ENCODE peak calls at places on chromosomes 2 and 18, in six cellular contexts. One of them, this sample, is unnamed. For H3K27me3, the result is how much of the 10 kb centered on the place peaks cover.

GRCh38 chr2:25276569-25277465 is 64.9 kb downstream of the DNMT3A start:
- DNase-seq in neural progenitor cell: peak
- DNase-seq in hepatocyte: peak
- DNase-seq in MM.1S: peak
- DNase-seq in SK-N-SH: peak
- DNase-seq in HCT116: no peak
- DNase-seq in this sample: no peak

GRCh38 chr2:109370399-109370990 is 241.5 kb downstream of the SH3RF3 start:
- DNase-seq in MM.1S: no peak
- DNase-seq in neural progenitor cell: no peak
- DNase-seq in SK-N-SH: no peak
- DNase-seq in hepatocyte: no peak
- DNase-seq in HCT116: no peak
- DNase-seq in this sample: no peak

GRCh38 chr2:209189893-209190292 is 234.0 kb upstream of the MAP2 start:
- DNase-seq in SK-N-SH: no peak
- DNase-seq in hepatocyte: no peak
- DNase-seq in HCT116: no peak
- DNase-seq in MM.1S: peak
- DNase-seq in neural progenitor cell: no peak
- DNase-seq in this sample: no peak

GRCh38 chr2:28717339-28717758 is 34.3 kb upstream of the PPP1CB start:
- DNase-seq in MM.1S: no peak
- DNase-seq in HCT116: peak
- DNase-seq in SK-N-SH: no peak
- DNase-seq in neural progenitor cell: no peak
- DNase-seq in hepatocyte: peak
- DNase-seq in this sample: peak

GRCh38 chr2:135909976-135910375 is 33.7 kb upstream of the MCM6 start:
- DNase-seq in HCT116: no peak
- DNase-seq in neural progenitor cell: no peak
- DNase-seq in SK-N-SH: no peak
- DNase-seq in MM.1S: no peak
- DNase-seq in hepatocyte: no peak
- DNase-seq in this sample: peak

GRCh38 chr18:70380915-70381896 is 92.4 kb downstream of the SOCS6 start:
- DNase-seq in neural progenitor cell: peak
- DNase-seq in HCT116: no peak
- DNase-seq in SK-N-SH: no peak
- DNase-seq in MM.1S: no peak
- DNase-seq in hepatocyte: peak
- DNase-seq in this sample: no peak

GRCh38 chr2:33304032-33304864 is 172.2 kb upstream of the RASGRP3 start:
- DNase-seq in hepatocyte: peak
- DNase-seq in neural progenitor cell: no peak
- DNase-seq in MM.1S: no peak
- DNase-seq in SK-N-SH: no peak
- DNase-seq in HCT116: peak
- DNase-seq in this sample: no peak

GRCh38 chr2:220373878-220374277 is 746.4 kb downstream of the SLC4A3 start:
- DNase-seq in hepatocyte: no peak
- DNase-seq in HCT116: no peak
- DNase-seq in SK-N-SH: no peak
- DNase-seq in neural progenitor cell: no peak
- DNase-seq in MM.1S: no peak
- DNase-seq in this sample: peak

GRCh38 chr2:185785851-185786473 is 47.4 kb downstream of the FSIP2 start:
- DNase-seq in neural progenitor cell: no peak
- DNase-seq in MM.1S: no peak
- DNase-seq in hepatocyte: no peak
- DNase-seq in HCT116: no peak
- DNase-seq in SK-N-SH: no peak
- DNase-seq in this sample: peak

GRCh38 chr18:70373062-70373519 is 84.2 kb downstream of the SOCS6 start:
- DNase-seq in HCT116: peak
- DNase-seq in SK-N-SH: no peak
- DNase-seq in neural progenitor cell: no peak
- DNase-seq in hepatocyte: peak
- DNase-seq in MM.1S: no peak
- DNase-seq in this sample: peak

GRCh38 chr2:108869542-108869941 is 83.0 kb downstream of the CCDC138 start:
- DNase-seq in SK-N-SH: no peak
- DNase-seq in neural progenitor cell: no peak
- DNase-seq in hepatocyte: no peak
- DNase-seq in MM.1S: no peak
- DNase-seq in HCT116: no peak
- DNase-seq in this sample: no peak

GRCh38 chr18:13420969-13421686 is 202.6 kb downstream of the LDLRAD4 start:
- DNase-seq in neural progenitor cell: no peak
- DNase-seq in HCT116: no peak
- DNase-seq in hepatocyte: no peak
- DNase-seq in SK-N-SH: no peak
- DNase-seq in MM.1S: no peak
- DNase-seq in this sample: no peak

GRCh38 chr2:1517786-1518500 is 104.7 kb downstream of the TPO start:
- DNase-seq in neural progenitor cell: no peak
- DNase-seq in MM.1S: no peak
- DNase-seq in SK-N-SH: no peak
- DNase-seq in HCT116: no peak
- DNase-seq in hepatocyte: no peak
- DNase-seq in this sample: no peak

GRCh38 chr18:4068552-4069158 is 386.5 kb downstream of the DLGAP1 start:
- DNase-seq in SK-N-SH: peak
- DNase-seq in HCT116: peak
- DNase-seq in MM.1S: peak
- DNase-seq in neural progenitor cell: peak
- DNase-seq in hepatocyte: peak
- DNase-seq in this sample: peak

GRCh38 chr2:234286118-234286598 is 210.7 kb downstream of the ARL4C start:
- DNase-seq in SK-N-SH: no peak
- DNase-seq in neural progenitor cell: no peak
- DNase-seq in MM.1S: no peak
- DNase-seq in hepatocyte: no peak
- DNase-seq in HCT116: no peak
- DNase-seq in this sample: no peak

GRCh38 chr2:81984969-81985637 is 1680.6 kb upstream of the LRRTM1 start:
- DNase-seq in SK-N-SH: no peak
- DNase-seq in MM.1S: no peak
- DNase-seq in hepatocyte: no peak
- DNase-seq in HCT116: no peak
- DNase-seq in neural progenitor cell: no peak
- DNase-seq in this sample: no peak

GRCh38 chr2:161414015-161414384 is 2.1 kb upstream of the TBR1 start:
- DNase-seq in SK-N-SH: no peak
- DNase-seq in MM.1S: no peak
- DNase-seq in neural progenitor cell: no peak
- DNase-seq in HCT116: no peak
- DNase-seq in hepatocyte: no peak
- DNase-seq in this sample: no peak

GRCh38 chr2:72916743-72917137 is 579 bp upstream of the EMX1 start:
- DNase-seq in MM.1S: no peak
- DNase-seq in SK-N-SH: peak
- DNase-seq in neural progenitor cell: peak
- DNase-seq in HCT116: no peak
- DNase-seq in hepatocyte: no peak
- DNase-seq in this sample: no peak

GRCh38 chr18:51195086-51195601 is 2.3 kb downstream of the MEX3C start:
- DNase-seq in neural progenitor cell: peak
- DNase-seq in MM.1S: no peak
- DNase-seq in SK-N-SH: no peak
- DNase-seq in hepatocyte: no peak
- DNase-seq in HCT116: no peak
- DNase-seq in this sample: peak
- H3K27ac ChIP-seq in neural progenitor cell: no peak
- H3K27ac ChIP-seq in MM.1S: peak
- H3K27ac ChIP-seq in SK-N-SH: peak
- H3K27ac ChIP-seq in hepatocyte: peak
- H3K27ac ChIP-seq in HCT116: peak
- H3K27ac ChIP-seq in this sample: peak

GRCh38 chr18:27661320-27662049 is 476.4 kb upstream of the CHST9 start:
- DNase-seq in HCT116: no peak
- DNase-seq in hepatocyte: no peak
- DNase-seq in MM.1S: no peak
- DNase-seq in neural progenitor cell: peak
- DNase-seq in SK-N-SH: no peak
- DNase-seq in this sample: no peak
- TF ChIP-seq EZH2phosphoT487 in HCT116: no peak
- TF ChIP-seq EZH2phosphoT487 in hepatocyte: no peak
- TF ChIP-seq EZH2phosphoT487 in MM.1S: no peak
- TF ChIP-seq EZH2phosphoT487 in neural progenitor cell: peak
- TF ChIP-seq EZH2phosphoT487 in SK-N-SH: no peak
- TF ChIP-seq EZH2phosphoT487 in this sample: no peak

GRCh38 chr2:218882866-218883366 is 2.3 kb downstream of the WNT10A start:
- DNase-seq in neural progenitor cell: no peak
- DNase-seq in HCT116: no peak
- DNase-seq in hepatocyte: no peak
- DNase-seq in SK-N-SH: peak
- DNase-seq in MM.1S: no peak
- DNase-seq in this sample: peak
- H3K27me3 ChIP-seq in neural progenitor cell: half or more
- H3K27me3 ChIP-seq in HCT116: under half
- H3K27me3 ChIP-seq in hepatocyte: half or more
- H3K27me3 ChIP-seq in SK-N-SH: under half
- H3K27me3 ChIP-seq in MM.1S: under half
- H3K27me3 ChIP-seq in this sample: under half

DNA sequence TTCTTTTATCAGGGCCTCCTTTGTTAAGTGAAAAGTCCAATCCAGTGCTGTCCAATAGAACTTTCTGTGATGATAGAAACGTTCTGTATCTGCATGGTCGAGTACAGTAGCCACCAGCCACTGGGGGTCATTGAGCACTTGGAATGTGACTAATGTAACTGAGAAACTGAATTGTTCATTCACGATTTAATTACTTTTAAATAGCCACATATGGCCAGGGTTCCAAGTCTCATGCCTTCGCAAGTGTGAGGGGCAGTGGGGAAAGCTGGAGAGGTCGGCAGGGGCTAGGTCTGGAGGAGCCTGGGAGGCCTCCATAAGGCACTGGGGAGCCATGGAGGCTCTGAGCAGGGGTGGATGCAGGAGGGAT is 20.6 kb downstream of the SH2D6 start:
- DNase-seq in MM.1S: no peak
- DNase-seq in neural progenitor cell: no peak
- DNase-seq in hepatocyte: no peak
- DNase-seq in HCT116: no peak
- DNase-seq in SK-N-SH: no peak
- DNase-seq in this sample: no peak
- H3K27ac ChIP-seq in MM.1S: no peak
- H3K27ac ChIP-seq in neural progenitor cell: no peak
- H3K27ac ChIP-seq in hepatocyte: peak
- H3K27ac ChIP-seq in HCT116: no peak
- H3K27ac ChIP-seq in SK-N-SH: peak
- H3K27ac ChIP-seq in this sample: no peak

DNA sequence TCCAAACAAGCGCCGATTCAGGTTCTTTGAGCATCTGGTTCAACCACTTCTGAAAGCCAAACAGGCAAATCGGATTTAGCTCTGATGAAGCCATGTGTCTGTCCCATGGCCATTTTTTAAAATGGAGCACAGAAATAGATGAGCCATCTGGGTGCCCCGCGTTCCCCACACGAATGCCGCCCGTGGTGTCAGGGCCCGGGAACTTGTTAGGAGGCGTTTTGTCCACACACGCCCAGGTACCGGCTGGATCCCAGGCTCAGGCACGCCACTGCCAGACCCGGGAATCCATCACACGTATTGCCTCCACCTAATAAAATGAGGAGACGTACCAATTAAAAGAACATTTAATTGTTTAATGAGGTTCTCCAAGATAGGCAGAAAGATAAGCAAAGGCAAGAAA is 374.4 kb upstream of the SALL3 start:
- DNase-seq in MM.1S: no peak
- DNase-seq in HCT116: no peak
- DNase-seq in hepatocyte: no peak
- DNase-seq in SK-N-SH: no peak
- DNase-seq in neural progenitor cell: no peak
- DNase-seq in this sample: no peak
- TF ChIP-seq EZH2phosphoT487 in MM.1S: no peak
- TF ChIP-seq EZH2phosphoT487 in HCT116: no peak
- TF ChIP-seq EZH2phosphoT487 in hepatocyte: no peak
- TF ChIP-seq EZH2phosphoT487 in SK-N-SH: no peak
- TF ChIP-seq EZH2phosphoT487 in neural progenitor cell: no peak
- TF ChIP-seq EZH2phosphoT487 in this sample: no peak

GRCh38 chr2:155703917-155704316 is 628.6 kb downstream of the NR4A2 start:
- DNase-seq in HCT116: no peak
- DNase-seq in SK-N-SH: no peak
- DNase-seq in MM.1S: no peak
- DNase-seq in neural progenitor cell: no peak
- DNase-seq in hepatocyte: no peak
- DNase-seq in this sample: no peak
- H3K27me3 ChIP-seq in HCT116: under half
- H3K27me3 ChIP-seq in SK-N-SH: under half
- H3K27me3 ChIP-seq in MM.1S: under half
- H3K27me3 ChIP-seq in neural progenitor cell: under half
- H3K27me3 ChIP-seq in hepatocyte: under half
- H3K27me3 ChIP-seq in this sample: under half

This sample was measured in GM23248.